ENCODE peak calls at places on chromosomes 6 and 20, in nine cellular contexts. I, E, C, H, L, Q, U, W and K are unnamed samples.

GRCh38 chr6:14984454-14984853 is 261.4 kb upstream of the JARID2 start:
- DNase-seq in Q (peak; percentile 36), L (peak; percentile 83), E (peak; percentile 61), I (no peak), U (no peak), W (no peak), C (peak; percentile 64), H (peak; percentile 24), K (no peak)

GRCh38 chr20:61127311-61128044 is 124.6 kb upstream of the CDH4 start:
- DNase-seq in H (no peak), E (peak; percentile 92), Q (no peak), C (peak; percentile 83), U (no peak), L (no peak), W (no peak), I (no peak), K (no peak)

GRCh38 chr6:3022765-3023662 is 23.3 kb downstream of the NQO2 start:
- DNase-seq in Q (no peak), C (no peak), I (peak; percentile 23), L (peak; percentile 40), H (no peak), U (no peak), W (no peak), E (peak; percentile 3), K (no peak)

GRCh38 chr20:36606171-36607116 is 865 bp downstream of the RAB5IF start:
- DNase-seq in Q (peak; percentile 88), U (no peak), E (peak; percentile 22), H (no peak), L (peak; percentile 42), C (no peak), W (no peak), I (peak; percentile 21), K (no peak)

GRCh38 chr6:111423960-111424846 is 58.8 kb downstream of the REV3L start:
- DNase-seq in I (peak; percentile 49), H (no peak), L (peak; percentile 79), E (peak; percentile 27), U (peak; percentile 27), C (no peak), Q (no peak), W (peak; percentile 70), K (no peak)

GRCh38 chr20:18001131-18001921 is 32.5 kb downstream of the MGME1 start:
- DNase-seq in L (no peak), C (peak; percentile 67), W (peak; percentile 24), U (no peak), E (peak; percentile 97), H (peak; percentile 90), Q (peak; percentile 90), I (peak; percentile 29), K (no peak)

GRCh38 chr20:62464080-62464770 is 11.6 kb downstream of the GATA5 start:
- DNase-seq in E (no peak), I (no peak), W (no peak), L (no peak), Q (no peak), U (no peak), C (no peak), H (no peak), K (no peak)

GRCh38 chr20:44642203-44643153 is 9.0 kb downstream of the ADA start:
- DNase-seq in H (peak; percentile 43), E (peak; percentile 90), W (peak; percentile 71), L (peak; percentile 74), Q (peak; percentile 69), U (peak; percentile 49), C (peak; percentile 80), I (peak; percentile 96), K (peak; percentile 50)

GRCh38 chr20:6718660-6719059 is 48.8 kb upstream of the BMP2 start:
- DNase-seq in C (no peak), H (no peak), W (no peak), I (peak; percentile 20), U (no peak), Q (no peak), L (no peak), E (no peak), K (no peak)

GRCh38 chr6:154683756-154684523 is 49.3 kb upstream of the SCAF8 start:
- DNase-seq in H (no peak), E (peak; percentile 42), Q (no peak), I (peak; percentile 57), C (peak; percentile 13), U (no peak), L (peak; percentile 20), W (no peak), K (no peak)

GRCh38 chr20:37290158-37290810 is 829 bp downstream of the MANBAL start:
- DNase-seq in W (no peak), I (no peak), H (no peak), C (no peak), E (no peak), Q (no peak), L (no peak), U (no peak), K (no peak)

GRCh38 chr6:129454482-129454881 is 255.5 kb downstream of the ARHGAP18 start:
- DNase-seq in H (no peak), E (no peak), Q (no peak), U (no peak), W (no peak), I (no peak), L (no peak), C (no peak), K (no peak)

GRCh38 chr6:20203561-20204528 is 8.4 kb downstream of the MBOAT1 start:
- DNase-seq in Q (no peak), U (no peak), E (no peak), H (no peak), W (no peak), L (no peak), I (no peak), C (no peak), K (no peak)

GRCh38 chr20:43798591-43799149 is 71.9 kb upstream of the GTSF1L start:
- DNase-seq in H (no peak), C (no peak), U (no peak), E (no peak), L (no peak), I (no peak), W (no peak), Q (no peak), K (no peak)

GRCh38 chr6:132300323-132300949 is 100.8 kb downstream of the MOXD1 start:
- DNase-seq in W (peak; percentile 77), H (no peak), E (peak; percentile 73), U (peak; percentile 1), Q (peak; percentile 37), C (no peak), L (peak; percentile 58), I (peak; percentile 68), K (no peak)

GRCh38 chr6:138971601-138972000 is 16.5 kb downstream of the REPS1 start:
- DNase-seq in L (no peak), Q (no peak), I (peak; percentile 11), E (peak; percentile 79), C (no peak), W (peak; percentile 81), H (no peak), U (no peak), K (no peak)